ENCODE peak calls at places on chromosomes 7 and 10, in seven cellular contexts. K is GM23248, P is neural progenitor cell, C is fibroblast of lung, Z is HCT116, H is IMR-90, O is colonic mucosa. Q is an unnamed sample.

GRCh38 chr10:21456160-21456559 is 69.3 kb downstream of the SKIDA1 start:
- DNase-seq in K (no peak), P (no peak), C (no peak), Z (no peak), H (no peak), O (no peak), Q (no peak)

GRCh38 chr7:47763063-47763974 is 181.4 kb upstream of the TNS3 start:
- DNase-seq in K (peak), P (peak), C (peak), Z (no peak), H (peak), O (peak), Q (no peak)

GRCh38 chr7:102467581-102468415 is 3.0 kb downstream of the LRWD1 start:
- DNase-seq in K (no peak), P (no peak), C (no peak), Z (no peak), H (no peak), O (no peak), Q (no peak)

GRCh38 chr10:33115720-33116119 is 157.7 kb upstream of the ITGB1 start:
- DNase-seq in K (peak), P (no peak), C (peak), Z (no peak), H (peak), O (no peak), Q (no peak)

GRCh38 chr7:44182827-44183226 is 6.4 kb downstream of the GCK start:
- DNase-seq in K (no peak), P (no peak), C (no peak), Z (no peak), H (no peak), O (no peak), Q (no peak)

GRCh38 chr10:71371750-71372166 is 25.0 kb upstream of the CDH23 start:
- DNase-seq in K (no peak), P (no peak), C (no peak), Z (no peak), H (no peak), O (no peak), Q (no peak)

GRCh38 chr10:75099952-75100763 is 11.3 kb upstream of the SAMD8 start:
- DNase-seq in K (peak), P (peak), C (peak), Z (peak), H (peak), O (peak), Q (peak)

GRCh38 chr7:2612445-2613112 is 19.2 kb upstream of the TTYH3 start:
- DNase-seq in K (no peak), P (no peak), C (no peak), Z (peak), H (no peak), O (peak), Q (no peak)

GRCh38 chr10:75127481-75127880 is 16.0 kb downstream of the SAMD8 start:
- DNase-seq in K (no peak), P (no peak), C (peak), Z (no peak), H (peak), O (no peak), Q (no peak)

GRCh38 chr7:47520408-47520807 is 61.5 kb downstream of the TNS3 start:
- DNase-seq in K (peak), P (no peak), C (peak), Z (no peak), H (peak), O (peak), Q (no peak)

GRCh38 chr10:110425684-110426293 is 71.9 kb upstream of the DUSP5 start:
- DNase-seq in K (peak), P (no peak), C (peak), Z (no peak), H (peak), O (no peak), Q (peak)

GRCh38 chr10:101694056-101694673 is 805 bp downstream of the FBXW4 start:
- DNase-seq in K (peak), P (peak), C (peak), Z (no peak), H (peak), O (peak), Q (peak)

GRCh38 chr7:2048006-2048405 is 184.7 kb downstream of the MAD1L1 start:
- DNase-seq in K (no peak), P (no peak), C (no peak), Z (no peak), H (no peak), O (no peak), Q (no peak)

GRCh38 chr7:41955475-41956243 is 252.8 kb upstream of the INHBA start:
- DNase-seq in K (peak), P (peak), C (peak), Z (no peak), H (peak), O (peak), Q (no peak)

GRCh38 chr10:75402486-75403143 is 1.1 kb upstream of the ZNF503 start:
- DNase-seq in K (peak), P (peak), C (no peak), Z (no peak), H (no peak), O (peak), Q (no peak)

GRCh38 chr7:154840086-154840485 is 162.8 kb downstream of the PAXIP1 start:
- DNase-seq in K (no peak), P (no peak), C (no peak), Z (no peak), H (no peak), O (no peak), Q (no peak)

GRCh38 chr10:71419750-71420149 is 23.0 kb downstream of the CDH23 start:
- DNase-seq in K (no peak), P (no peak), C (no peak), Z (no peak), H (no peak), O (no peak), Q (no peak)

GRCh38 chr7:46833186-46833585 is 748.7 kb downstream of the TNS3 start:
- DNase-seq in K (no peak), P (no peak), C (no peak), Z (no peak), H (no peak), O (no peak), Q (no peak)

GRCh38 chr7:18356195-18356645 is 139.3 kb upstream of the HDAC9 start:
- DNase-seq in K (peak), P (peak), C (peak), Z (peak), H (peak), O (no peak), Q (peak)

GRCh38 chr10:77637986-77638765 is 568 bp upstream of the KCNMA1 start:
- DNase-seq in K (peak), P (peak), C (peak), Z (no peak), H (peak), O (no peak), Q (peak)

GRCh38 chr10:77639756-77640155 is 2.1 kb upstream of the KCNMA1 start:
- DNase-seq in K (no peak), P (no peak), C (no peak), Z (no peak), H (no peak), O (no peak), Q (no peak)

GRCh38 chr10:77637474-77637985 is at the start of gene KCNMA1:
- DNase-seq in K (peak), P (peak), C (peak), Z (no peak), H (no peak), O (no peak), Q (peak)

GRCh38 chr10:77640167-77640566 is 2.6 kb upstream of the KCNMA1 start:
- DNase-seq in K (no peak), P (no peak), C (no peak), Z (no peak), H (no peak), O (no peak), Q (no peak)

GRCh38 chr10:77638766-77639101 is 1.1 kb upstream of the KCNMA1 start:
- DNase-seq in K (no peak), P (no peak), C (no peak), Z (no peak), H (no peak), O (no peak), Q (no peak)
- H3K9ac ChIP-seq in K (no peak), P (no peak), C (no peak), Z (no peak), H (no peak), O (peak), Q (peak)

GRCh38 chr10:15208221-15208620 is 39.7 kb upstream of the NMT2 start:
- DNase-seq in K (no peak), P (no peak), C (no peak), Z (no peak), H (no peak), O (no peak), Q (no peak)
- H3K9ac ChIP-seq in K (no peak), P (no peak), C (no peak), Z (no peak), H (no peak), O (no peak), Q (no peak)

DNA sequence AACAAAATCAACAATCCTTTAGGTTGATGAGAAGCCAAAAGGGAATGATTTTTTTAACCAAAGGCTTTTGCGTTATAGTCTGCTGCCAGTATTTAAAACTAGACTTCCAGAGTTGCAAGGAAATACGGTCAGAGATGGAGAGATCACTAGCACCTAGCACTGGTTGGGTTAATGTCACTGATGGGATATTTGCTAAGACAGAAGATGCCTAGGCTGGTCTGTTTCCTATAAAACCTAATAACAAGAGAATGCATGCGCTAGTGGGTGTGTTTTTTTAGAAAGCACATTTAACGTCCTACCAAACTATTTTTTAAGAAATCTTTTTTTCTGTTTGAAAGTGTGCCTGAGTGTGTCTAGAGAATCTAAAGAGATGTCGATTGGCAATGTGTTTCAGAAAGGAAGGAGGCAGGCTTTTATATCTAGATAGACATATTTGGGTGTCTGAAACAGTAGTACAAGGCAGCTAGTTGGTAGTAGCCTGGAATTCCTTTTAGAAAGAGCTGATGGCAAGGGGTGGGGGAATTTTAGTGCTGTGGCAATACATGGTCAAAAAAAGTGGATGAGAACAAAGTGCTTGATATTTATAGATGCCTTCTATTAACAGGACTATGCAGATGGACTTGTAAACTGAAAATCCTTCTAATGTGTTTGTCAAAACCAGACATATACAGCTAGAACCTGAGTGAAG is 876 bp downstream of the CALD1 start:
- DNase-seq in K (peak), P (no peak), C (no peak), Z (no peak), H (no peak), O (no peak), Q (no peak)
- H3K9ac ChIP-seq in K (peak), P (peak), C (peak), Z (no peak), H (peak), O (peak), Q (no peak)

GRCh38 chr10:124072541-124072940 is 20.9 kb downstream of the CHST15 start:
- DNase-seq in K (no peak), P (no peak), C (no peak), Z (no peak), H (no peak), O (no peak), Q (no peak)

GRCh38 chr10:124070666-124071065 is 22.7 kb downstream of the CHST15 start:
- DNase-seq in K (no peak), P (no peak), C (no peak), Z (no peak), H (no peak), O (no peak), Q (no peak)

GRCh38 chr10:124069341-124069740 is 24.1 kb downstream of the CHST15 start:
- DNase-seq in K (no peak), P (no peak), C (no peak), Z (no peak), H (no peak), O (no peak), Q (no peak)

GRCh38 chr10:124072106-124072505 is 21.3 kb downstream of the CHST15 start:
- DNase-seq in K (no peak), P (no peak), C (no peak), Z (no peak), H (no peak), O (no peak), Q (no peak)

GRCh38 chr10:124071141-124071540 is 22.3 kb downstream of the CHST15 start:
- DNase-seq in K (no peak), P (no peak), C (no peak), Z (no peak), H (no peak), O (no peak), Q (no peak)
- H3K9ac ChIP-seq in K (no peak), P (no peak), C (no peak), Z (no peak), H (no peak), O (no peak), Q (no peak)

GRCh38 chr10:92699193-92699517 is 9.4 kb downstream of the HHEX start:
- DNase-seq in K (no peak), P (no peak), C (no peak), Z (no peak), H (no peak), O (no peak), Q (no peak)
- H3K9ac ChIP-seq in K (peak), P (no peak), C (no peak), Z (no peak), H (peak), O (peak), Q (peak)

GRCh38 chr7:92359801-92360200 is 87.5 kb upstream of the GATAD1 start:
- DNase-seq in K (peak), P (no peak), C (peak), Z (no peak), H (peak), O (no peak), Q (no peak)
- H3K9ac ChIP-seq in K (no peak), P (no peak), C (no peak), Z (no peak), H (no peak), O (no peak), Q (no peak)

GRCh38 chr10:116608683-116609594 is 11.8 kb upstream of the PNLIPRP2 start:
- DNase-seq in K (no peak), P (peak), C (no peak), Z (no peak), H (no peak), O (peak), Q (no peak)
- H3K9ac ChIP-seq in K (no peak), P (no peak), C (no peak), Z (no peak), H (no peak), O (peak), Q (no peak)

GRCh38 chr10:81874878-81875679 is at the start of gene NRG3:
- DNase-seq in K (peak), P (peak), C (no peak), Z (no peak), H (no peak), O (no peak), Q (no peak)
- H3K9ac ChIP-seq in K (no peak), P (no peak), C (no peak), Z (no peak), H (no peak), O (no peak), Q (no peak)

GRCh38 chr7:76071316-76072242 is 23.7 kb downstream of the MDH2 start:
- DNase-seq in K (no peak), P (peak), C (no peak), Z (no peak), H (peak), O (no peak), Q (no peak)
- H3K9ac ChIP-seq in K (no peak), P (peak), C (peak), Z (no peak), H (peak), O (no peak), Q (no peak)

Q was measured in Karpas-422.